ENCODE peak calls at places on chromosomes 16 and 17, in seven cellular contexts. S is ovary, Z is cardiac muscle cell, A is brain microvascular endothelial cell, P is heart right ventricle, D is breast epithelium, K is psoas muscle. Q is an unnamed sample. For H3K36me3, the result is how much of the 10 kb centered on the place peaks cover.

GRCh38 chr16:89949756-89950155 is 1.2 kb downstream of the DEF8 start:
- DNase-seq in S (no peak), P (no peak), D (no peak), K (no peak), A (no peak), Z (no peak), Q (no peak)

GRCh38 chr17:34386925-34387550 is 24.0 kb upstream of the CCL1 start:
- DNase-seq in Z (no peak), K (no peak), P (no peak), S (no peak), A (no peak), D (no peak), Q (no peak)

GRCh38 chr16:79163666-79164377 is 436.7 kb downstream of the MAF start:
- DNase-seq in K (no peak), Z (no peak), P (no peak), D (no peak), A (no peak), S (no peak), Q (peak)

GRCh38 chr16:77211880-77212735 is 12.9 kb downstream of the SYCE1L start:
- DNase-seq in Z (peak), K (peak), P (peak), A (no peak), S (peak), D (peak), Q (peak)

GRCh38 chr17:8745586-8746500 is 1.2 kb upstream of the CCDC42 start:
- DNase-seq in K (peak), D (peak), A (peak), S (peak), Z (peak), P (peak), Q (peak)

GRCh38 chr17:51913491-51913890 is 245.0 kb downstream of the CA10 start:
- DNase-seq in P (no peak), D (no peak), K (no peak), A (no peak), Z (no peak), S (no peak), Q (no peak)

GRCh38 chr16:53949716-53950410 is 245.9 kb downstream of the FTO start:
- DNase-seq in S (no peak), Z (no peak), A (no peak), D (no peak), P (no peak), K (no peak), Q (no peak)

GRCh38 chr17:542943-543342 is 171.7 kb downstream of the VPS53 start:
- DNase-seq in K (no peak), A (no peak), S (no peak), P (no peak), Z (no peak), D (no peak), Q (no peak)

GRCh38 chr16:57187508-57187854 is 1.4 kb downstream of the RSPRY1 start:
- DNase-seq in S (no peak), K (no peak), D (no peak), Z (no peak), P (no peak), A (no peak), Q (no peak)

GRCh38 chr17:62665599-62665998 is 38.1 kb downstream of the MRC2 start:
- DNase-seq in A (no peak), S (no peak), Z (no peak), D (no peak), P (no peak), K (no peak), Q (peak)

GRCh38 chr17:2123467-2124251 is 68.8 kb downstream of the HIC1 start:
- DNase-seq in D (no peak), S (no peak), Z (no peak), K (no peak), P (no peak), A (no peak), Q (no peak)

GRCh38 chr17:17832040-17832363 is 4.8 kb downstream of the SREBF1 start:
- DNase-seq in P (no peak), K (no peak), Z (peak), A (no peak), D (no peak), S (no peak), Q (no peak)
- H3K36me3 ChIP-seq in P (under half), K (under half), Z (under half), A (under half), D (under half), S (under half), Q (under half)

GRCh38 chr16:67535201-67535600 is 6.6 kb downstream of the RIPOR1 start:
- DNase-seq in K (no peak), P (no peak), A (no peak), Z (no peak), S (no peak), D (no peak), Q (no peak)

GRCh38 chr16:67537636-67538591 is 9.3 kb downstream of the RIPOR1 start:
- DNase-seq in A (no peak), P (peak), D (no peak), S (peak), Z (peak), K (peak), Q (peak)

GRCh38 chr16:67538666-67539101 is 10.1 kb downstream of the RIPOR1 start:
- DNase-seq in A (peak), Z (no peak), P (no peak), S (no peak), D (no peak), K (peak), Q (no peak)

GRCh38 chr16:67539271-67539670 is 10.6 kb downstream of the RIPOR1 start:
- DNase-seq in D (no peak), S (no peak), P (no peak), K (peak), Z (no peak), A (no peak), Q (no peak)

DNA sequence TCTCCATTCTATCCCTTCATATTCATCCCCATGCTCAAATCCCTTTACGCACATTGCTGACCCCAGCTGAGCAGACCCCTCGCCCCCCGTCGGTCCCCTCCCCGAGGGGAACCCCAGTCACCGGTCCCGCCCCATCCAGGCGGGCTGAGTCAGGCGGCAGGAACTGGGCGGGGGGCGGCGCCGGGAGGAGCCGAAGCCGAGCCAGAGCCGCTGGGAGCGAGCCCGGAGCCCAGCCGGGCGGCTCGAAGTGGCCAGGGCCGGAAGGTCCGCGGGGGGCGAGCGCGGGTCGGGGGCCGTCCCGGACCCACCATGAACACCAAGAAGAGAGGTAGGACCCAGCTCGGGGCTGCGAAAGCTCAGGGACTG is 8.6 kb downstream of the RIPOR1 start:
- DNase-seq in P (peak), Z (peak), K (peak), S (peak), D (no peak), A (no peak), Q (peak)
- H3K36me3 ChIP-seq in P (under half), Z (under half), K (under half), S (under half), D (under half), A (under half), Q (under half)

DNA sequence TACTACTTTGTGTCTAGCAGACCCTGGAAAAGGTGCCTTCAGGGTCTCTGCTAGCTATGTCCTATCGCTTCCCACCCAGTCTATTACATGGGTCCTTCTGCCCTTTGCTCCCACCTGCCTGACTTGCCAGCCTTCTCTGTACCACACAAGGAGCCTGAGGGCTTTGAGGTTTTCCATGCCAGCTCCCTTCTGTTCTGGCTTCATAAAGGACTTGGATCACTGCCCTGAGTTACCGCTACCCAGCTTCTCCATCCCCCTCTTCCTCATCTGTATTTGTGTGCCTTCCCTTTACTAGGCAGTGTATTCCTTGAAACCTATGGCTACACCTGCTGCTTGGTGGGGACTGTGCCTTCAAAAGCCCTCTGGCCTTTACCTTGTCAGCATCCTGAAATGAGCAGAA is 19.6 kb upstream of the LLGL1 start:
- DNase-seq in Z (no peak), P (no peak), K (no peak), S (no peak), A (no peak), D (no peak), Q (no peak)
- H3K36me3 ChIP-seq in Z (under half), P (under half), K (under half), S (under half), A (under half), D (under half), Q (half or more)

DNA sequence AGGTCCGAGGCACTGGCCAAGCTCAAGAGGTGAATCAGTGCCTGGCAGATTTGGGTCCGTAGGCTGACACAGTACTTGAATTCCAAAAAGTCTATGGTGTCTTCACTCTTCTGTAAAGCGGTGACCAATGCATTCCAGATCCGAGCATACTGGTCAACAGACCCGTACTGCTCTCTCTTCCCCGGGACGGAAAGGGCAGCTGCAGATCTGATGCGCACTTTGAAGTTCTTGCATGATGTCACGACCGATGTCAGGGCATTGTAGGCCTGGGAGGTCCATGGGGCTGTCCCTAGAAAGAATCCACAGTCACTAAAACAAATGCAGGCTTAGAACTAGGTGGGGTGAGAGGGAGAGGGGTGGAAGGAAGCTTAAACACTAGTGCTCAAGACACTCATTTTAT is 34.9 kb downstream of the HEATR6 start:
- DNase-seq in D (no peak), A (no peak), K (no peak), Z (no peak), S (no peak), P (no peak), Q (no peak)
- H3K36me3 ChIP-seq in D (under half), A (under half), K (under half), Z (under half), S (under half), P (under half), Q (half or more)

DNA sequence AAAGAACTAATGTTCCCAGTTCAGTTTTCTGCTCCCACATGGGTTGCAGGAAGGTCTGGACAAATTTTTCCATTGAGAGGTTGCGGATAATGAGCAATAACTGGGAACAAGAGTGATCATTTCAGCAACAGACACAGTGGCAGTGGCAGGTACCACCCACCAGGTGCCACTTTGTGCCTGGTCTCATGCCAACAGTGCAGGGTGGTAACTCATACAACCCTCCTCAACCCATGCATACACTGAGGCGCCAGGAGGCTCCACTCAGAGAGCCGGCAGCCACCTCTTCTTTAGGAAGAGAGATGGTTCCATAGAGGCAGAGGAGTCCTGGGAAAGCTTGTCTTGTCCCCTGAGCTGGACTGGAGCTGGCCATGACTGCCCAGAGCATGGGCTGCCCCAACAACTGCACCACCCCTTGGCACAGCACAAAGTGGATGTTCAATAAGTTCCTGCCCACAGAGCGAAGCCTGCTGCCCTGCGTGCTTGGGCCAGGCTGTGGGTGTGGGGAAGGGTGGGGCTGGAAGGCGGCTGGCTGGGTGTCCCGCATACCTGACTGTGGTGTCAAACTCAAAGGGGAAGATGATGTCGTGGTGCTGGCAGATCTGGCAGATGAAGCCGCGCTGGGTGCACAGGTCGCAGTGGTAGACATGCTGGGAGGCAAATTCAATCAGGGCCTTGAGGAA is 6.4 kb upstream of the ARHGAP27 start:
- DNase-seq in K (peak), A (no peak), S (no peak), P (no peak), Z (no peak), D (no peak), Q (no peak)
- H3K36me3 ChIP-seq in K (under half), A (under half), S (under half), P (under half), Z (under half), D (under half), Q (under half)

GRCh38 chr17:75848523-75849303 is 4.5 kb upstream of the UNC13D start:
- DNase-seq in Z (peak), K (peak), P (peak), S (peak), D (peak), A (no peak), Q (peak)
- H3K36me3 ChIP-seq in Z (under half), K (under half), P (under half), S (under half), D (under half), A (half or more), Q (half or more)